ENCODE peak calls at places on chromosomes 11 and 22, in six cellular contexts. O is AG04449, T is A549, A is neural crest cell, C is brain microvascular endothelial cell, F is kidney. I is an unnamed sample.

GRCh38 chr22:19772673-19773469 is 12.3 kb downstream of the TBX1 start:
- DNase-seq in O (no peak), T (no peak), A (no peak), C (no peak), F (peak; percentile 73), I (no peak)

GRCh38 chr11:100965346-100965745 is 164.3 kb downstream of the PGR start:
- DNase-seq in O (no peak), T (no peak), A (no peak), C (no peak), F (no peak), I (no peak)

GRCh38 chr11:4479676-4480075 is 2.8 kb upstream of the OR52K1 start:
- DNase-seq in O (no peak), T (no peak), A (no peak), C (no peak), F (no peak), I (no peak)

GRCh38 chr11:1784761-1785650 is 21.3 kb upstream of the CTSD start:
- DNase-seq in O (no peak), T (no peak), A (no peak), C (no peak), F (no peak), I (no peak)

GRCh38 chr11:7892751-7893356 is 38.2 kb downstream of the OR10A6 start:
- DNase-seq in O (peak; percentile 28), T (peak; percentile 57), A (no peak), C (peak; percentile 46), F (no peak), I (no peak)

GRCh38 chr11:62832346-62833234 is at the start of gene TEX54:
- DNase-seq in O (no peak), T (no peak), A (no peak), C (peak; percentile 17), F (peak; percentile 81), I (no peak)

GRCh38 chr11:47443028-47443700 is 5.8 kb downstream of the RAPSN start:
- DNase-seq in O (no peak), T (peak; percentile 43), A (no peak), C (no peak), F (no peak), I (no peak)

GRCh38 chr11:46680164-46680760 is 20.2 kb downstream of the ARHGAP1 start:
- DNase-seq in O (no peak), T (no peak), A (no peak), C (no peak), F (peak; percentile 64), I (no peak)

GRCh38 chr11:70203749-70204465 is 811 bp downstream of the FADD start:
- DNase-seq in O (no peak), T (peak; percentile 56), A (peak; percentile 26), C (peak; percentile 95), F (no peak), I (no peak)

GRCh38 chr11:117431436-117431835 is 103.8 kb downstream of the CEP164 start:
- DNase-seq in O (no peak), T (no peak), A (no peak), C (no peak), F (peak; percentile 39), I (no peak)

GRCh38 chr11:17822021-17822781 is 87.6 kb downstream of the KCNC1 start:
- DNase-seq in O (peak; percentile 54), T (no peak), A (no peak), C (peak; percentile 39), F (no peak), I (no peak)

GRCh38 chr11:58934945-58935513 is 4.3 kb upstream of the GLYATL1 start:
- DNase-seq in O (no peak), T (no peak), A (no peak), C (no peak), F (no peak), I (no peak)

GRCh38 chr22:24247011-24247507 is 2.2 kb upstream of the GGT5 start:
- DNase-seq in O (no peak), T (no peak), A (no peak), C (no peak), F (no peak), I (no peak)

GRCh38 chr11:61688368-61689163 is 8.4 kb downstream of the DAGLA start:
- DNase-seq in O (no peak), T (no peak), A (no peak), C (no peak), F (peak; percentile 72), I (no peak)

GRCh38 chr11:46755962-46756361 is 36.9 kb downstream of the F2 start:
- DNase-seq in O (no peak), T (no peak), A (no peak), C (no peak), F (no peak), I (no peak)

GRCh38 chr22:19810381-19811141 is 44.1 kb downstream of the GNB1L start:
- DNase-seq in O (peak; percentile 63), T (no peak), A (no peak), C (peak; percentile 32), F (peak; percentile 76), I (no peak)

GRCh38 chr11:55994525-55994924 is at the start of gene OR5F1:
- DNase-seq in O (no peak), T (no peak), A (no peak), C (no peak), F (no peak), I (no peak)

GRCh38 chr11:45704635-45705034 is 39.2 kb upstream of the CHST1 start:
- DNase-seq in O (no peak), T (no peak), A (no peak), C (no peak), F (no peak), I (no peak)

GRCh38 chr22:28172948-28173360 is 253.9 kb upstream of the PITPNB start:
- DNase-seq in O (no peak), T (no peak), A (no peak), C (no peak), F (no peak), I (no peak)

GRCh38 chr11:96257972-96258951 is 84.7 kb downstream of the MAML2 start:
- DNase-seq in O (no peak), T (no peak), A (no peak), C (no peak), F (no peak), I (no peak)

GRCh38 chr22:24304067-24304675 is 33.5 kb downstream of the SPECC1L start:
- DNase-seq in O (no peak), T (no peak), A (no peak), C (no peak), F (no peak), I (no peak)

GRCh38 chr22:30347255-30347892 is 9.3 kb downstream of the SF3A1 start:
- DNase-seq in O (no peak), T (no peak), A (no peak), C (no peak), F (no peak), I (no peak)

GRCh38 chr11:111978028-111978771 is 41.1 kb downstream of the DIXDC1 start:
- DNase-seq in O (no peak), T (no peak), A (peak; percentile 25), C (peak; percentile 80), F (no peak), I (no peak)

GRCh38 chr11:126310229-126310991 is 6.5 kb downstream of the DCPS start:
- DNase-seq in O (no peak), T (peak; percentile 60), A (peak; percentile 82), C (peak; percentile 66), F (peak; percentile 84), I (peak; percentile 81)

GRCh38 chr11:27274854-27275395 is 88.1 kb downstream of the CCDC34 start:
- DNase-seq in O (no peak), T (no peak), A (no peak), C (no peak), F (no peak), I (no peak)

GRCh38 chr11:62921201-62921572 is at the start of gene CHRM1:
- DNase-seq in O (no peak), T (no peak), A (no peak), C (no peak), F (no peak), I (no peak)

GRCh38 chr11:120563698-120564572 is 52.4 kb downstream of the GRIK4 start:
- DNase-seq in O (no peak), T (no peak), A (peak; percentile 63), C (no peak), F (peak; percentile 82), I (no peak)

DNA sequence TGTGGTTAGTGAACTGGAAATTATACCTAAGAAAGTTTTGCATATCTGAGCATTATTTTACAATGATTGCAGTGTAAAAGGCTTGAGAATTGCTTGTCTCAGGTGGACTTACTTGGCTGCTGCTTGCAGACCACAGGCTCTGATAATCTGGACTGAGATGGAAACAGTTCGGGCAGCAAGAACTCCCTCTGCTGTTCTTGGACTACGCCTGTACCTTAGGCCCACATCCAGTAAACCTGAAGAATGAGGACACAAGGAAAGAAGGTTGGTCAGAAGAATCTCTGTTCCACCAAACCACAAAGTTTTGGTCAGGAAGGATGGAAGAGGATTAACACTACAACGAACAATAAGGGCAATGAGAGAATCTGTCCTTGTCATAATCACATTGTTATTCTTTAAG is 80.1 kb downstream of the C2CD3 start:
- DNase-seq in O (no peak), T (peak; percentile 51), A (no peak), C (no peak), F (no peak), I (no peak)
- TF ChIP-seq CTCF in O (peak; percentile 23), T (peak; percentile 30), A (no peak), C (peak; percentile 64), F (no peak), I (no peak)

GRCh38 chr22:33300165-33300564 is 242.0 kb upstream of the SYN3 start:
- DNase-seq in O (no peak), T (no peak), A (no peak), C (no peak), F (no peak), I (no peak)

GRCh38 chr22:33299245-33299956 is 241.2 kb upstream of the SYN3 start:
- DNase-seq in O (no peak), T (no peak), A (no peak), C (no peak), F (no peak), I (no peak)

GRCh38 chr22:33303109-33303508 is 244.9 kb upstream of the SYN3 start:
- DNase-seq in O (no peak), T (no peak), A (no peak), C (no peak), F (no peak), I (no peak)

GRCh38 chr22:33302549-33302948 is 244.4 kb upstream of the SYN3 start:
- DNase-seq in O (no peak), T (no peak), A (no peak), C (no peak), F (no peak), I (no peak)

GRCh38 chr22:33302049-33302545 is 243.9 kb upstream of the SYN3 start:
- DNase-seq in O (no peak), T (peak; percentile 70), A (peak; percentile 89), C (peak; percentile 74), F (peak; percentile 92), I (peak; percentile 83)
- TF ChIP-seq CTCF in O (peak; percentile 99), T (peak; percentile 79), A (peak; percentile 97), C (peak; percentile 99), F (peak; percentile 97), I (peak; percentile 97)

GRCh38 chr11:132472411-132473205 is 1059.7 kb downstream of the OPCML start:
- DNase-seq in O (peak; percentile 67), T (no peak), A (no peak), C (peak; percentile 3), F (no peak), I (no peak)
- TF ChIP-seq CTCF in O (no peak), T (no peak), A (no peak), C (peak; percentile 30), F (no peak), I (no peak)

DNA sequence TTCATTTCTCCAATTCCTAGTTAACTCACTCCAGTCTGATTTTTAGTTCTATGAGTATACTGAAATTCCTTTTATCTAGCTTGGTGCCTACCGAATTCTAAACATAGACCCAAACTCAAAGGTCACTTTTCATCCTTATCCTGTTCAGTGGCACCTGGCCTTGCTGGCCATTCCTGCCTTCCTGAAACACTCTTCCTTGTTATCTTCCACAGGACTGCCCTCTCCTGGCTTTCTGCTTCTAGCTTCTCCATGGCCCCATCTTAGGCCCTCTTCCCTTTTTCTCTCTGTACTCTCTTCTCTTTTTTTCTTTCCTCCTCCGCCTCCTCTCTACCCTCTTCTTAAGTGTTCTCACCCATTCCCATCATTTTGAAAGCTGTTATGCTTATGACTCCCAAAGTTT is 87.3 kb downstream of the WNT11 start:
- DNase-seq in O (no peak), T (no peak), A (no peak), C (no peak), F (no peak), I (no peak)
- TF ChIP-seq CTCF in O (no peak), T (no peak), A (no peak), C (peak; percentile 19), F (no peak), I (no peak)

I was measured in type B pancreatic cell.